ENCODE peak calls at places on chromosomes 6 and 20, in eight cellular contexts. One of them, this sample, is unnamed.

GRCh38 chr20:36687850-36688249 is 41.9 kb upstream of the SLA2 start:
- ATAC-seq in IMR-90: no peak
- ATAC-seq in omental fat pad: no peak
- ATAC-seq in lower lobe of right lung: no peak
- ATAC-seq in RWPE2: no peak
- ATAC-seq in K562: no peak
- ATAC-seq in right lobe of liver: no peak
- ATAC-seq in right cardiac atrium: no peak
- ATAC-seq in this sample: peak; percentile 20

GRCh38 chr6:24982231-24982630 is 46.5 kb upstream of the RIPOR2 start:
- ATAC-seq in IMR-90: peak; percentile 52
- ATAC-seq in RWPE2: no peak
- ATAC-seq in K562: no peak
- ATAC-seq in lower lobe of right lung: peak; percentile 48
- ATAC-seq in right lobe of liver: no peak
- ATAC-seq in omental fat pad: peak; percentile 58
- ATAC-seq in right cardiac atrium: no peak
- ATAC-seq in this sample: no peak

GRCh38 chr6:155108070-155108815 is 113.1 kb downstream of the TIAM2 start:
- ATAC-seq in right cardiac atrium: peak; percentile 39
- ATAC-seq in IMR-90: no peak
- ATAC-seq in right lobe of liver: no peak
- ATAC-seq in omental fat pad: no peak
- ATAC-seq in K562: peak; percentile 39
- ATAC-seq in RWPE2: no peak
- ATAC-seq in lower lobe of right lung: no peak
- ATAC-seq in this sample: no peak

GRCh38 chr6:133254552-133255228 is 13.5 kb downstream of the EYA4 start:
- ATAC-seq in K562: no peak
- ATAC-seq in right lobe of liver: no peak
- ATAC-seq in RWPE2: peak; percentile 73
- ATAC-seq in omental fat pad: no peak
- ATAC-seq in IMR-90: peak; percentile 82
- ATAC-seq in right cardiac atrium: no peak
- ATAC-seq in lower lobe of right lung: no peak
- ATAC-seq in this sample: no peak

GRCh38 chr6:5215799-5216198 is 45.0 kb downstream of the LYRM4 start:
- ATAC-seq in K562: peak; percentile 79
- ATAC-seq in RWPE2: no peak
- ATAC-seq in omental fat pad: no peak
- ATAC-seq in lower lobe of right lung: no peak
- ATAC-seq in right cardiac atrium: no peak
- ATAC-seq in right lobe of liver: no peak
- ATAC-seq in IMR-90: no peak
- ATAC-seq in this sample: no peak

GRCh38 chr6:113381957-113382356 is 475.2 kb upstream of the MARCKS start:
- ATAC-seq in RWPE2: peak; percentile 64
- ATAC-seq in IMR-90: no peak
- ATAC-seq in right lobe of liver: no peak
- ATAC-seq in K562: no peak
- ATAC-seq in lower lobe of right lung: no peak
- ATAC-seq in right cardiac atrium: no peak
- ATAC-seq in omental fat pad: no peak
- ATAC-seq in this sample: peak; percentile 73

GRCh38 chr6:113359155-113360140 is 497.7 kb upstream of the MARCKS start:
- ATAC-seq in IMR-90: peak; percentile 48
- ATAC-seq in RWPE2: peak; percentile 96
- ATAC-seq in K562: no peak
- ATAC-seq in right cardiac atrium: no peak
- ATAC-seq in lower lobe of right lung: no peak
- ATAC-seq in right lobe of liver: no peak
- ATAC-seq in omental fat pad: no peak
- ATAC-seq in this sample: peak; percentile 93

GRCh38 chr6:24660100-24660499 is 6.6 kb downstream of the TDP2 start:
- ATAC-seq in right cardiac atrium: no peak
- ATAC-seq in lower lobe of right lung: no peak
- ATAC-seq in IMR-90: no peak
- ATAC-seq in RWPE2: no peak
- ATAC-seq in omental fat pad: no peak
- ATAC-seq in K562: peak; percentile 31
- ATAC-seq in right lobe of liver: no peak
- ATAC-seq in this sample: no peak

GRCh38 chr6:25150863-25151262 is 128.3 kb upstream of the CARMIL1 start:
- ATAC-seq in lower lobe of right lung: no peak
- ATAC-seq in RWPE2: no peak
- ATAC-seq in K562: no peak
- ATAC-seq in right lobe of liver: peak; percentile 66
- ATAC-seq in IMR-90: no peak
- ATAC-seq in omental fat pad: no peak
- ATAC-seq in right cardiac atrium: no peak
- ATAC-seq in this sample: no peak

This sample was measured in esophagus mucosa.